ENCODE peak calls at places on chromosomes 1 and 21, in five cellular contexts. Z is HepG2, E is A549, G is K562, A is GM12878. H is an unnamed sample.

GRCh38 chr1:148362930-148363810 is 119.9 kb downstream of the PPIAL4G start:
- DNase-seq in Z (no peak), E (no peak), G (no peak), A (no peak), H (no peak)

GRCh38 chr1:15603050-15603965 is 13.9 kb upstream of the DDI2 start:
- DNase-seq in Z (peak), E (peak), G (peak), A (peak), H (peak)

GRCh38 chr1:153535664-153536585 is at the start of gene S100A6:
- DNase-seq in Z (peak), E (peak), G (no peak), A (no peak), H (no peak)

GRCh38 chr1:175504875-175505555 is 238.4 kb downstream of the TNR start:
- DNase-seq in Z (no peak), E (no peak), G (no peak), A (no peak), H (peak)

GRCh38 chr1:16088351-16088911 is 15.0 kb upstream of the FAM131C start:
- DNase-seq in Z (no peak), E (no peak), G (no peak), A (no peak), H (no peak)

GRCh38 chr1:245234217-245235120 is 79.7 kb downstream of the KIF26B start:
- DNase-seq in Z (no peak), E (no peak), G (no peak), A (no peak), H (peak)

GRCh38 chr21:34936874-34937563 is 112.1 kb downstream of the RUNX1 start:
- DNase-seq in Z (peak), E (no peak), G (no peak), A (no peak), H (no peak)

GRCh38 chr1:74498901-74499300 is 13.5 kb downstream of the LRRC53 start:
- DNase-seq in Z (no peak), E (no peak), G (no peak), A (no peak), H (no peak)

GRCh38 chr1:171807547-171807946 is 26.1 kb downstream of the METTL13 start:
- DNase-seq in Z (no peak), E (no peak), G (no peak), A (no peak), H (no peak)

GRCh38 chr1:188359315-188359714 is 1530.6 kb downstream of the PLA2G4A start:
- DNase-seq in Z (no peak), E (no peak), G (no peak), A (no peak), H (no peak)

GRCh38 chr1:223378754-223379153 is 14.5 kb upstream of the CCDC185 start:
- DNase-seq in Z (no peak), E (no peak), G (no peak), A (no peak), H (no peak)

GRCh38 chr1:75234499-75235064 is 100.4 kb downstream of the LHX8 start:
- DNase-seq in Z (no peak), E (no peak), G (no peak), A (no peak), H (no peak)

GRCh38 chr1:178644308-178645120 is 80.5 kb upstream of the RALGPS2 start:
- DNase-seq in Z (peak), E (no peak), G (no peak), A (no peak), H (no peak)

GRCh38 chr1:52355436-52355835 is 10.6 kb downstream of the CC2D1B start:
- DNase-seq in Z (no peak), E (no peak), G (no peak), A (no peak), H (no peak)

GRCh38 chr1:41795205-41795762 is 123.4 kb downstream of the HIVEP3 start:
- DNase-seq in Z (no peak), E (no peak), G (peak), A (no peak), H (no peak)
- TF ChIP-seq ESRRA in Z (no peak), E (no peak), G (no peak), A (no peak), H (no peak)

GRCh38 chr1:55231745-55232144 is 16.6 kb upstream of the USP24 start:
- DNase-seq in Z (no peak), E (no peak), G (no peak), A (no peak), H (no peak)

GRCh38 chr1:55234016-55234415 is 18.9 kb upstream of the USP24 start:
- DNase-seq in Z (no peak), E (no peak), G (no peak), A (no peak), H (no peak)

GRCh38 chr1:55233149-55233777 is 18.1 kb upstream of the USP24 start:
- DNase-seq in Z (peak), E (no peak), G (no peak), A (no peak), H (no peak)

GRCh38 chr1:55232448-55233148 is 17.4 kb upstream of the USP24 start:
- DNase-seq in Z (no peak), E (no peak), G (no peak), A (no peak), H (no peak)

GRCh38 chr1:55230654-55231053 is 15.5 kb upstream of the USP24 start:
- DNase-seq in Z (no peak), E (no peak), G (no peak), A (no peak), H (no peak)
- TF ChIP-seq ESRRA in Z (no peak), E (no peak), G (no peak), A (no peak), H (no peak)

GRCh38 chr1:110945626-110946025 is 18.1 kb downstream of the LRIF1 start:
- DNase-seq in Z (no peak), E (no peak), G (no peak), A (no peak), H (no peak)
- TF ChIP-seq ESRRA in Z (no peak), E (no peak), G (no peak), A (no peak), H (no peak)

GRCh38 chr1:156004843-156005593 is 15.7 kb downstream of the SSR2 start:
- DNase-seq in Z (no peak), E (no peak), G (no peak), A (no peak), H (no peak)
- TF ChIP-seq ESRRA in Z (no peak), E (no peak), G (no peak), A (no peak), H (no peak)